ENCODE peak calls at places on chromosomes 12 and 14, in four cellular contexts. One of them, this sample, is unnamed.
A peak's percentile ranks its signal among the peaks of the same experiment; 100 is the strongest.

GRCh38 chr12:47797432-47797831 is 22.3 kb downstream of the HDAC7 start:
- DNase-seq in A549: no peak
- DNase-seq in progenitor cell of endocrine pancreas: no peak
- DNase-seq in fibroblast of lung: no peak
- DNase-seq in this sample: peak; percentile 46

GRCh38 chr14:71686677-71687076 is 245.6 kb upstream of the RGS6 start:
- DNase-seq in A549: no peak
- DNase-seq in progenitor cell of endocrine pancreas: no peak
- DNase-seq in fibroblast of lung: peak; percentile 87
- DNase-seq in this sample: no peak

GRCh38 chr14:101553931-101554330 is 7.4 kb upstream of the DIO3 start:
- DNase-seq in A549: no peak
- DNase-seq in progenitor cell of endocrine pancreas: no peak
- DNase-seq in fibroblast of lung: no peak
- DNase-seq in this sample: no peak

GRCh38 chr12:38053655-38054464 is 262.7 kb upstream of the ALG10B start:
- DNase-seq in A549: peak; percentile 43
- DNase-seq in progenitor cell of endocrine pancreas: no peak
- DNase-seq in fibroblast of lung: no peak
- DNase-seq in this sample: no peak

GRCh38 chr14:64861916-64862315 is 17.8 kb downstream of the SPTB start:
- DNase-seq in A549: no peak
- DNase-seq in progenitor cell of endocrine pancreas: no peak
- DNase-seq in fibroblast of lung: no peak
- DNase-seq in this sample: no peak

GRCh38 chr14:75926431-75926830 is 55.4 kb downstream of the TGFB3 start:
- DNase-seq in A549: no peak
- DNase-seq in progenitor cell of endocrine pancreas: no peak
- DNase-seq in fibroblast of lung: no peak
- DNase-seq in this sample: no peak

GRCh38 chr12:75807494-75807893 is 224.1 kb downstream of the PHLDA1 start:
- DNase-seq in A549: no peak
- DNase-seq in progenitor cell of endocrine pancreas: no peak
- DNase-seq in fibroblast of lung: no peak
- DNase-seq in this sample: no peak

GRCh38 chr14:77053046-77053841 is 24.7 kb upstream of the IRF2BPL start:
- DNase-seq in A549: no peak
- DNase-seq in progenitor cell of endocrine pancreas: peak; percentile 85
- DNase-seq in fibroblast of lung: peak; percentile 74
- DNase-seq in this sample: peak; percentile 79

GRCh38 chr12:115473257-115473956 is 789.4 kb upstream of the TBX3 start:
- DNase-seq in A549: no peak
- DNase-seq in progenitor cell of endocrine pancreas: no peak
- DNase-seq in fibroblast of lung: no peak
- DNase-seq in this sample: no peak

GRCh38 chr14:35333797-35334743 is 41.9 kb downstream of the PSMA6 start:
- DNase-seq in A549: no peak
- DNase-seq in progenitor cell of endocrine pancreas: no peak
- DNase-seq in fibroblast of lung: no peak
- DNase-seq in this sample: no peak

GRCh38 chr14:102183922-102184677 is 44.4 kb downstream of the WDR20 start:
- DNase-seq in A549: no peak
- DNase-seq in progenitor cell of endocrine pancreas: no peak
- DNase-seq in fibroblast of lung: no peak
- DNase-seq in this sample: no peak

GRCh38 chr12:57372233-57372632 is 58.6 kb downstream of the R3HDM2 start:
- DNase-seq in A549: peak; percentile 36
- DNase-seq in progenitor cell of endocrine pancreas: no peak
- DNase-seq in fibroblast of lung: peak; percentile 38
- DNase-seq in this sample: no peak

GRCh38 chr12:47317182-47317915 is 237.6 kb upstream of the AMIGO2 start:
- DNase-seq in A549: no peak
- DNase-seq in progenitor cell of endocrine pancreas: no peak
- DNase-seq in fibroblast of lung: peak; percentile 54
- DNase-seq in this sample: no peak

GRCh38 chr14:76761849-76762616 is 765 bp downstream of the VASH1 start:
- DNase-seq in A549: no peak
- DNase-seq in progenitor cell of endocrine pancreas: no peak
- DNase-seq in fibroblast of lung: no peak
- DNase-seq in this sample: no peak

GRCh38 chr12:124603143-124603542 is 35.7 kb upstream of the NCOR2 start:
- DNase-seq in A549: no peak
- DNase-seq in progenitor cell of endocrine pancreas: no peak
- DNase-seq in fibroblast of lung: no peak
- DNase-seq in this sample: no peak
- TF ChIP-seq CTCF in A549: no peak
- TF ChIP-seq CTCF in progenitor cell of endocrine pancreas: no peak
- TF ChIP-seq CTCF in fibroblast of lung: no peak
- TF ChIP-seq CTCF in this sample: no peak

DNA sequence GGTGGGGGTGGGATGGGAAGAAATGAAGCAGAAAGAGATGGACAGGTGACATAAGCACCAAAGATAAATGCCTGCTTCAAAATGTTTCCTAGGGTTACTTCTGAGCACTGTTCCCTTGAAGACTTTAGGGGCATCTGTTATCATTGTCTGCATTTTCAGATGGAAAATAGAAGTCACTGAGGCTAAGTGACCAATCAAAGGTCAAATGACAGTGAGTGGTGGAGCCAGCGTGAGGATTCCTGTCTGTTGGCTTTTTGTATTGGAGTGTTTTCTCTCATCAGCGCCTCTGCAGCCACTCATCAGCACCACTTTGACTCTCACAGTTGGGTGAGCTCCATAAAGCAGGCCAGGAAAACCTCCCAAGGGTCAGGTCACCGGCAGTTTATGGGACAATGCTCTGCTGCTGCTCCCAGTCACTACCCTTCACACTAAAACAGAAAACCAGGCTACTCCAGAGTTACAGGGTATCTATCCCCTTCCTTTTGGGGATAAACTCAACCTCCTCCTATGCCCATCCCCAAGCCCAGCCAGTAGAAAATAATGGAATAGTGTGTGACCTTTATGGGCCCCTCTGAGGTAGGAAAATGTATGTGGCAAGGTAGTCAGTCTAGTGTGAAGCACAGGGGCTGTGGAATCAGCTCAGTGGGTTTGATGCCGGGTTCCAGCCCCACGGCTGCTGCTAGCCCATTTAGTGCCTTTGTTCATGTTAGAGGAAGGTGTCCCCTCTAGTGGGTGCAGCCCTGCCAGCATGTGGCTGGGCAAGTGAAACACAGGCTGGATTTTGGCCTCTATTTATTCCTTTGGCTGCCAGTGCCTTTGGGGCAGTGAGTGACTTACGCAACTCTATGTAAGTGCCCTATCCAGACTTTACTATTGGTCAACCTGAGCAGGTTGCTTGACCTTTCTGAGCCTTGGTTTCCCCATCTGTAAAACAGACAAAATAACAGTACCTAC is 133.7 kb upstream of the CPM start:
- DNase-seq in A549: no peak
- DNase-seq in progenitor cell of endocrine pancreas: no peak
- DNase-seq in fibroblast of lung: no peak
- DNase-seq in this sample: no peak
- TF ChIP-seq CTCF in A549: no peak
- TF ChIP-seq CTCF in progenitor cell of endocrine pancreas: no peak
- TF ChIP-seq CTCF in fibroblast of lung: no peak
- TF ChIP-seq CTCF in this sample: no peak

DNA sequence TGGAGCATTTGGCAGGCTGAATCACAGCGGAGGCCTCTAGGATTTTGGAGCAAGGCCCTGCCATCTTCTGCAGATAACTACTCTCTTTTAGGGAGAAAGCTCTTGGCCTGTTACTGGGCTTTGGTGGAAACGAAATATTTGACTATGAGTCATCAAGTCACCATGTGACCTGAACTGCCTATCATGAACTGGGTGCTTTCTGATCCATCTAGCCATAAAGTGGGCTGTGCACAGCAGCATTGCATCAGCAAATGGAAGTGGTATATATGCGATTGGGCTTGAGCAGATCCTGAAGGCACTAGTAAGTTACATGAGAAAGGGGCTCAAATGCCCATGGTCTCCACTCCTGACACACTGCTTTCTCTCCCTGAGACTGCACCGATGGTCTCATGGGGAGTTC is 21.1 kb downstream of the GYS2 start:
- DNase-seq in A549: no peak
- DNase-seq in progenitor cell of endocrine pancreas: no peak
- DNase-seq in fibroblast of lung: no peak
- DNase-seq in this sample: no peak
- TF ChIP-seq CTCF in A549: no peak
- TF ChIP-seq CTCF in progenitor cell of endocrine pancreas: no peak
- TF ChIP-seq CTCF in fibroblast of lung: no peak
- TF ChIP-seq CTCF in this sample: no peak

GRCh38 chr14:68775614-68776126 is 17.2 kb downstream of the ZFP36L1 start:
- DNase-seq in A549: no peak
- DNase-seq in progenitor cell of endocrine pancreas: no peak
- DNase-seq in fibroblast of lung: no peak
- DNase-seq in this sample: peak; percentile 10
- TF ChIP-seq CTCF in A549: no peak
- TF ChIP-seq CTCF in progenitor cell of endocrine pancreas: no peak
- TF ChIP-seq CTCF in fibroblast of lung: no peak
- TF ChIP-seq CTCF in this sample: no peak

DNA sequence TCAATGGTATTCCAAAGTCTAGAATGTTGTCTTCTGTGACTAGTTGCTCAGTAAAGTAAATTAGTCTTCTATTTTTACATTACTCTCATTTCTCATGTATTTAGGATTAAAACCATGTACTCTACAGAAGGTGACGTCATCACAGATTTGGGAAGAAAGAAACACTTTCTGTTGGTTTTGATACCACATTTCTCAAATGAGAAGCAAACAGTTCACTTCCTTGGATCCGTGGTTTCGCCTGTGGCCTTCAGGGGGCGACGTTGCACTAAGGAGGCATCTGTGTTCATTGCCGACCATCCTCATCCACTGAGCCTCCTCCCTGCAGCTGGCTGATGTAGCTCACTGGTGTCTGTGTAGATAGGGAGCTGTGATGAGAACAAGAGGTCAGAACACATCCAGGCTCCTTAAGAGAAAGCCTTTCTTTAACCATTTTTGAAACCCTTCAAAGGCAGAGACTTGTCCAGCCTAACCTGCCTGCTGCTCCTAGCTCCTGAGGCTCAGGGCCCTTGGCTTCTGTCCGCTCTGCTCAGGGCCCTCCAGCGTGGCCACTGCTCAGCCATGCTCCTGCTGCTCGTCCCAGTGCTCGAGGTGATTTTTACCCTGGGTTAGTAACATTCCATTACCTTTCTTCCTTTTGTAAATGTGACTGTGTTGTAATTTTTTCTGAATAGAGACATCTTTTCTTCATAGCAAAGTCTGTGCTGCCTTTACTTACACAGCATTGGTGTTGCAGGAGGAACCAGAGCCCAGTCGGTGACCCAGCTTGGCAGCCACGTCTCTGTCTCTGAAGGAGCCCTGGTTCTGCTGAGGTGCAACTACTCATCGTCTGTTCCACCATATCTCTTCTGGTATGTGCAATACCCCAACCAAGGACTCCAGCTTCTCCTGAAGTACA is 220.6 kb upstream of the OR4E1 start:
- DNase-seq in A549: no peak
- DNase-seq in progenitor cell of endocrine pancreas: no peak
- DNase-seq in fibroblast of lung: no peak
- DNase-seq in this sample: no peak
- TF ChIP-seq CTCF in A549: no peak
- TF ChIP-seq CTCF in progenitor cell of endocrine pancreas: peak; percentile 47
- TF ChIP-seq CTCF in fibroblast of lung: no peak
- TF ChIP-seq CTCF in this sample: no peak

GRCh38 chr12:49626169-49626835 is 2.9 kb downstream of the PRPF40B start:
- DNase-seq in A549: peak; percentile 22
- DNase-seq in progenitor cell of endocrine pancreas: no peak
- DNase-seq in fibroblast of lung: no peak
- DNase-seq in this sample: no peak
- TF ChIP-seq CTCF in A549: no peak
- TF ChIP-seq CTCF in progenitor cell of endocrine pancreas: no peak
- TF ChIP-seq CTCF in fibroblast of lung: no peak
- TF ChIP-seq CTCF in this sample: no peak

GRCh38 chr14:74913986-74914573 is 9.0 kb downstream of the RPS6KL1 start:
- DNase-seq in A549: peak; percentile 73
- DNase-seq in progenitor cell of endocrine pancreas: peak; percentile 40
- DNase-seq in fibroblast of lung: peak; percentile 58
- DNase-seq in this sample: no peak
- TF ChIP-seq CTCF in A549: peak; percentile 78
- TF ChIP-seq CTCF in progenitor cell of endocrine pancreas: peak; percentile 68
- TF ChIP-seq CTCF in fibroblast of lung: peak; percentile 94
- TF ChIP-seq CTCF in this sample: no peak

DNA sequence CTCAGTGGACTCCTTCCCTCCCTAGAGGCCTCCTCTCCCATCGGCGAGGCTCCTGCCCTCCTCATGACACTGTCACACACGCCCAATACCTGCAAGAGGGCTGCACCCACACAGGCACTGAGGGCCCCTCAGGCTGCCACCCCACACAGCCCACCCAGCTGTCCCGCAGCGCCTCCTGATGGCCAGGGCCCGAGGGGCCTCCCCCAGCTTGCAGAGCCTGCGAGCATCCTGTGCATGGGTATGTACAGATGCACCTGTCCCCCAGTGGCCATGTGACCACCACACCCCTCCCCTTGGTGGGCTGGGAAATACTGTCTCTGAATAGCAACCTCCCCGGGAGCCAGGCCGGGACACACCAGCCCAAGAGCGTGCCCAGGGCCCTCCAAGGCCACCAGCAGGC is 19.0 kb upstream of the NUDT14 start:
- DNase-seq in A549: no peak
- DNase-seq in progenitor cell of endocrine pancreas: no peak
- DNase-seq in fibroblast of lung: no peak
- DNase-seq in this sample: no peak
- TF ChIP-seq CTCF in A549: no peak
- TF ChIP-seq CTCF in progenitor cell of endocrine pancreas: no peak
- TF ChIP-seq CTCF in fibroblast of lung: no peak
- TF ChIP-seq CTCF in this sample: no peak

DNA sequence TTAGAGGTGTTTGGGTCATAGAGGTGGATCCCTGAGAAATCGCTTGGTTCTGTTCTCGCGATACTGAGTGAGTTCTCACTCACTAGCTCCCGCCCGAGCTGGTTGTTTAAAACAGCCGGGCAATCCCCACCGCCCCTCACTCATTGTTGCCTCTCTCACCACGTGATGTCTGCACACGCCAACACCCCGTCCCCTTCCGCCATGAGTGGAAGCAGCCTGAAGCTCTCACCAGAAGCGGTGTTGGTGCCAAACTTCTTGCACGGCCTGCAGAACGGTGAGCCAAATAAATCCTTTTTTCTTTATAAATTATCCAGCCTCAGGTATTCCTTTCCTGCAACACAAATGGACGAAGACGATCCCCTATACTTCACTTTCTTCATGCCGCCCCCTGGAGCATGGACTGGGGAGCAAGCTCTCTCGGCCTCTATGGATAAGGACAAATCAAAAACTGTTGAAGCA is 45.4 kb upstream of the CCND2 start:
- DNase-seq in A549: no peak
- DNase-seq in progenitor cell of endocrine pancreas: peak; percentile 5
- DNase-seq in fibroblast of lung: no peak
- DNase-seq in this sample: no peak
- TF ChIP-seq CTCF in A549: no peak
- TF ChIP-seq CTCF in progenitor cell of endocrine pancreas: peak; percentile 31
- TF ChIP-seq CTCF in fibroblast of lung: no peak
- TF ChIP-seq CTCF in this sample: no peak